ENCODE peak calls at places on chromosome 20, in seven cellular contexts. J is foreskin keratinocyte, I is PC-3, H is testis, O is suprapubic skin, L is Panc1, A is brain microvascular endothelial cell. C is an unnamed sample.
A peak's percentile ranks its signal among the peaks of the same experiment; 100 is the strongest.

GRCh38 chr20:61956396-61957342 is 109.0 kb downstream of the TAF4 start:
- DNase-seq in O (no peak), I (no peak), J (no peak), L (peak; percentile 15), A (peak; percentile 62), H (peak; percentile 70), C (no peak)

GRCh38 chr20:2822073-2822472 is 5.9 kb downstream of the TMEM239 start:
- DNase-seq in H (peak; percentile 12), O (peak; percentile 45), I (no peak), A (no peak), J (no peak), L (no peak), C (no peak)

GRCh38 chr20:4605166-4605565 is 116.5 kb upstream of the PRND start:
- DNase-seq in H (no peak), L (no peak), A (no peak), I (no peak), J (no peak), O (no peak), C (no peak)

GRCh38 chr20:49381558-49382493 is 100.6 kb downstream of the KCNB1 start:
- DNase-seq in L (no peak), O (no peak), H (peak; percentile 79), I (peak; percentile 38), J (peak; percentile 83), A (peak; percentile 51), C (no peak)

GRCh38 chr20:34222208-34222607 is 19.0 kb upstream of the ASIP start:
- DNase-seq in O (no peak), A (peak; percentile 93), I (peak; percentile 47), J (peak; percentile 63), L (no peak), H (no peak), C (no peak)

GRCh38 chr20:33914871-33915270 is 78.8 kb upstream of the RALY start:
- DNase-seq in O (no peak), J (peak; percentile 59), L (peak; percentile 20), I (peak; percentile 84), A (peak; percentile 88), H (no peak), C (no peak)

GRCh38 chr20:46202758-46203509 is 84.8 kb downstream of the CD40 start:
- DNase-seq in H (peak; percentile 90), L (no peak), O (no peak), I (no peak), A (no peak), J (no peak), C (no peak)

GRCh38 chr20:18679020-18679419 is 91.2 kb downstream of the DTD1 start:
- DNase-seq in L (no peak), I (no peak), J (no peak), A (peak; percentile 18), H (no peak), O (no peak), C (no peak)

GRCh38 chr20:47225458-47225857 is 131.0 kb downstream of the ZMYND8 start:
- DNase-seq in H (no peak), A (no peak), I (no peak), J (no peak), L (no peak), O (no peak), C (no peak)

GRCh38 chr20:219290-220115 is 7.6 kb upstream of the DEFB129 start:
- DNase-seq in H (no peak), J (no peak), A (peak; percentile 12), I (peak; percentile 63), L (peak; percentile 15), O (no peak), C (no peak)
- TF ChIP-seq CTCF in H (no peak), J (peak; percentile 63), A (peak; percentile 43), I (peak; percentile 79), L (peak; percentile 74), O (no peak), C (no peak)

GRCh38 chr20:42889517-42889916 is 300.2 kb downstream of the PTPRT start:
- DNase-seq in L (no peak), I (no peak), H (no peak), O (no peak), A (no peak), J (no peak), C (no peak)

GRCh38 chr20:42887281-42887680 is 302.4 kb downstream of the PTPRT start:
- DNase-seq in I (no peak), O (no peak), A (no peak), L (no peak), H (no peak), J (no peak), C (no peak)

GRCh38 chr20:42886046-42886445 is 303.7 kb downstream of the PTPRT start:
- DNase-seq in O (no peak), L (no peak), H (no peak), J (no peak), I (no peak), A (no peak), C (no peak)

DNA sequence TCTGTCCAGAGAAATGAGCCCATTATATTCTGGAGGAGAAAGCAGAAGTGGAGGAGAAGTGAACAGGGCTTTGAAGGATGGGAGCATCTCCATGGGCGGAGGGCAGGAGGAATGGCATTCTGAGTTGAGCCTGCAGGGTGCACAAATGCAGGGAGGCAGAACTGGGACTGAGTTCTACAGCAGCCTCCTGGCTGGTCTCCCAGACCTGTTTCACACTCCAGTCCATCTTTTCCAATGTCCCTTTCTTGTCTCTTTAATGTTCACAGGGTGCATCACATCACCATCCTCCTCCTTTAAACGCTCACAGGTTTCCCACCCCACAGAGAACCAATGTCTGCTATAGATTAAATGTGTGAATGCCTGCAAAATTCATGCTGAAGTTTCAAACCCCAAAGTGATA is 302.9 kb downstream of the PTPRT start:
- DNase-seq in O (no peak), I (no peak), J (no peak), L (no peak), H (no peak), A (no peak), C (no peak)
- TF ChIP-seq CTCF in O (no peak), I (no peak), J (no peak), L (no peak), H (no peak), A (no peak), C (no peak)

DNA sequence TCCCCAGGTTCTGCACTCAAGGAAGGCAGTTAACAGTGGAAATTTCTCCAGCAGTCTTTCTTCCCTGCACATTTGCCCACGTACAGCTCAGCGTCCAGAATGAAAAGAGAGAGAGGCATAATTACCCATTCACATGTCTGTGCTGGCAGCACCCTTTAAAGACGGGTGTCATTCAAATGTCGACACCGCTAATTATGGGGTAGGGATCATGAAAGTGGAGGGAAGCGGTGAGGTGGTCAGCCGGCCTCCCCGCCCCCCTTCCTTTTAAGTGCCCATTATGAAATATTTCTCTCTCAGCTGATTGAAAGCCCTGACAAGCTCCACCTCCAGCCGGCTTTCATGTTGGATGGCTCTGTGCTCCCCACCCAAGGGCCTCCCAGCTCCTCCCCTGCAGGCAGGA is 246.1 kb downstream of the BMP7 start:
- DNase-seq in L (no peak), H (no peak), A (no peak), I (no peak), O (no peak), J (no peak), C (no peak)
- TF ChIP-seq CTCF in L (no peak), H (no peak), A (no peak), I (no peak), O (no peak), J (no peak), C (no peak)

DNA sequence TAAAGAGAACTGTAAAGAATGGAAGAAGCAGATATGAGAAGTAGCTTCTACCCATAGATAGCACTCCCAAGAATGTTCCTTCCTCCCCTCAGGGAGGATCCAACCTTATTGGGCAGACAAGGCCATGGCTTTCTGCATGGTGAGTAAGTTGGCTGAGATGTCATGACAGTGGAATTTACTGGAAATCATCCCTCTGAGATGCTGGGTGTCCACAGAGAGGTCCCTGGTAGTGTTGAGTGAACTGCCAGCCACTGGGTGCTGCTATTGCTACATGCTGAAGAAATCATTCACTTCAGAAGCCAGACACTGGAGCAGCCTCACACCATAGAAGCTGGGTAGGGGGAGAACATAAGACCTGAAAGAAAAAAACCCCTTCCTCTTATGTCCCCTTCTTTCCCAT is 46.4 kb upstream of the FERMT1 start:
- DNase-seq in O (no peak), A (peak; percentile 50), L (no peak), I (peak; percentile 49), J (peak; percentile 39), H (no peak), C (no peak)
- TF ChIP-seq CTCF in O (no peak), A (peak; percentile 33), L (peak; percentile 37), I (peak; percentile 49), J (peak; percentile 52), H (no peak), C (no peak)

GRCh38 chr20:7741866-7742265 is 198.4 kb downstream of the HAO1 start:
- DNase-seq in O (no peak), J (no peak), L (no peak), I (peak; percentile 21), A (no peak), H (no peak), C (no peak)
- TF ChIP-seq CTCF in O (no peak), J (no peak), L (no peak), I (no peak), A (no peak), H (no peak), C (no peak)

GRCh38 chr20:8454137-8454712 is 322.2 kb downstream of the PLCB1 start:
- DNase-seq in I (peak; percentile 81), A (peak; percentile 97), J (no peak), O (no peak), L (no peak), H (peak; percentile 22), C (no peak)
- TF ChIP-seq CTCF in I (peak; percentile 68), A (peak; percentile 82), J (peak; percentile 25), O (no peak), L (peak; percentile 5), H (no peak), C (no peak)